ENCODE peak calls at places on chromosomes 11 and 22, in five cellular contexts. S, R, T, X and P are unnamed samples.

GRCh38 chr22:28855355-28856094 is 27.8 kb upstream of the ZNRF3 start:
- DNase-seq in S (peak), R (peak), T (peak), X (peak), P (peak)

GRCh38 chr22:39223091-39223710 is 21.6 kb downstream of the PDGFB start:
- DNase-seq in S (no peak), R (no peak), T (no peak), X (no peak), P (peak)

GRCh38 chr22:30607300-30607930 is 441 bp downstream of the TCN2 start:
- DNase-seq in S (no peak), R (no peak), T (no peak), X (no peak), P (no peak)

GRCh38 chr11:44619931-44620725 is 54.7 kb downstream of the CD82 start:
- DNase-seq in S (no peak), R (no peak), T (no peak), X (no peak), P (no peak)

GRCh38 chr11:29300441-29300840 is 716.4 kb downstream of the KCNA4 start:
- DNase-seq in S (no peak), R (no peak), T (peak), X (no peak), P (no peak)

GRCh38 chr11:65059959-65060824 is 1.8 kb upstream of the NAALADL1 start:
- DNase-seq in S (no peak), R (no peak), T (no peak), X (peak), P (no peak)

GRCh38 chr11:134580635-134581025 is 168.6 kb upstream of the B3GAT1 start:
- DNase-seq in S (no peak), R (no peak), T (no peak), X (no peak), P (no peak)

GRCh38 chr22:38864361-38865191 is 7.4 kb downstream of the CBX6 start:
- DNase-seq in S (no peak), R (no peak), T (peak), X (no peak), P (no peak)

GRCh38 chr22:50729391-50730012 is 8.5 kb upstream of the ACR start:
- DNase-seq in S (no peak), R (no peak), T (peak), X (no peak), P (no peak)

GRCh38 chr22:22616636-22617035 is 27.8 kb upstream of the GGTLC2 start:
- DNase-seq in S (peak), R (no peak), T (no peak), X (no peak), P (no peak)

GRCh38 chr11:35619754-35620640 is 1.7 kb downstream of the FJX1 start:
- DNase-seq in S (peak), R (peak), T (peak), X (peak), P (no peak)

GRCh38 chr22:39530692-39531331 is 1.7 kb downstream of the RPS19BP1 start:
- DNase-seq in S (no peak), R (peak), T (peak), X (peak), P (peak)

GRCh38 chr11:104142701-104143100 is 21.2 kb downstream of the PDGFD start:
- DNase-seq in S (no peak), R (no peak), T (no peak), X (no peak), P (no peak)

GRCh38 chr22:36197065-36197440 is 4.6 kb downstream of the APOL4 start:
- DNase-seq in S (no peak), R (peak), T (peak), X (peak), P (no peak)

DNA sequence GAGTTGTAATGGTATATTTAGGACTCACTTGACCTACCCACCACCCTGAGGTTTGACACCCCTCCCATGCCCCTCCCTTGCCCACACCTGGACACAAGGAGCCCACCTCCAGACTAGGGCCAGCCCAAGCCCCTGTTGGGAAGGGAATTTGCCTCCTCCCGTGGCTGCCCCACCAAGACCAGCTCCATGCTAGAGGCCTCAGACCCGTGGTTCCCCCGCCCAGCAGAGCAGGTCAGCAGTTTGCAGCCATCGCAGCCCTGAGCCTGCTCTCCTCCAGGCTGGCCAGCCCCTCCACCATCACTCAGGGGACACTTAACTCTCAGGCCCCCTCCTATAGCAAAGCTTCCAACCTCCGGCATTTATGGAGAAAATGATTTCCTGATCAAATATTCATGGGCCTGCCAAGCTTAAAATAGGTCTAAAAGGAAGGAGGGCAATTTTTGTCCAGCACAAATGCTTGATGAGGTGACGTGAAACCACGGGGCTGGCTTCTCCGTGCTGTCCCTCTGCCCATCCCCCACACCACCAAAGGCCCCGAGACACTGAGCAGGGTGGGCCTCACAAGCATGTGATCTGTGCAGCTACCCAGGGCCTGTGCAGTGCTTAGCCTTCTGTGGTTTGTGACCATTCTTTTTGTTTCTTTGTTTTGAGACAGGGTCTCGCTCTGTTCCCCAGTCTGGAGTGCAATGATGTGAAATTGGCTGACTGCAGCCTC is 94.6 kb upstream of the RTL6 start:
- DNase-seq in S (no peak), R (no peak), T (no peak), X (no peak), P (no peak)
- TF ChIP-seq REST in S (no peak), R (no peak), T (no peak), X (no peak), P (no peak)

DNA sequence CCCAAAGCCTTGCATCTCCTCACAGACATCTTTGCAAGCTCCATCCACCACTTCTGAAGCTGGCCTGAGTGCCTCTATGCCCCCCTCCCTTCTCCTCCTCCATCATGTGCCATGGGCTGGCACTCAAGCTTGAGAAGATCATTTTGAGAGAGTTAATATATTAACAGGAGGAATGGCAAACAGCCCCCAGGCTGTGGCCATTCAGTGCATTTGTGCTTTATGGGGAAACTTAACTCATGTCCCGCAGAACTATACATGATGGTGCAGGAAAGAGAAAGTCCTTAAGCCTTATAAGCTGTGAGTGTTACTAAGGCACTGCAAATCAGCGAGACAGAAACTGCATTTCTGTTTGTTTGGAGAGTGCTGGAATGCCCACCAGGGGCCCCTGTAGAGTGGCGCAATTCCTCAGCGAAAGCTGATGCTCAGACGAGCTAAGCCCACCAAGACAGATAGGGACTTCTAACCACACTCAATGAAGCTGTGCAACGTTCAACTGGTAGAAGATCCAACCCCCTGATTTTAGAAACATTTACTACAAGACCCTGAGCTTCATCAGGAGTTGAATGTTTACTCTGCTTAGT is 26.8 kb upstream of the PHLDA2 start:
- DNase-seq in S (no peak), R (no peak), T (peak), X (no peak), P (no peak)
- TF ChIP-seq CTCF in S (no peak), R (no peak), T (peak), X (no peak), P (no peak)

DNA sequence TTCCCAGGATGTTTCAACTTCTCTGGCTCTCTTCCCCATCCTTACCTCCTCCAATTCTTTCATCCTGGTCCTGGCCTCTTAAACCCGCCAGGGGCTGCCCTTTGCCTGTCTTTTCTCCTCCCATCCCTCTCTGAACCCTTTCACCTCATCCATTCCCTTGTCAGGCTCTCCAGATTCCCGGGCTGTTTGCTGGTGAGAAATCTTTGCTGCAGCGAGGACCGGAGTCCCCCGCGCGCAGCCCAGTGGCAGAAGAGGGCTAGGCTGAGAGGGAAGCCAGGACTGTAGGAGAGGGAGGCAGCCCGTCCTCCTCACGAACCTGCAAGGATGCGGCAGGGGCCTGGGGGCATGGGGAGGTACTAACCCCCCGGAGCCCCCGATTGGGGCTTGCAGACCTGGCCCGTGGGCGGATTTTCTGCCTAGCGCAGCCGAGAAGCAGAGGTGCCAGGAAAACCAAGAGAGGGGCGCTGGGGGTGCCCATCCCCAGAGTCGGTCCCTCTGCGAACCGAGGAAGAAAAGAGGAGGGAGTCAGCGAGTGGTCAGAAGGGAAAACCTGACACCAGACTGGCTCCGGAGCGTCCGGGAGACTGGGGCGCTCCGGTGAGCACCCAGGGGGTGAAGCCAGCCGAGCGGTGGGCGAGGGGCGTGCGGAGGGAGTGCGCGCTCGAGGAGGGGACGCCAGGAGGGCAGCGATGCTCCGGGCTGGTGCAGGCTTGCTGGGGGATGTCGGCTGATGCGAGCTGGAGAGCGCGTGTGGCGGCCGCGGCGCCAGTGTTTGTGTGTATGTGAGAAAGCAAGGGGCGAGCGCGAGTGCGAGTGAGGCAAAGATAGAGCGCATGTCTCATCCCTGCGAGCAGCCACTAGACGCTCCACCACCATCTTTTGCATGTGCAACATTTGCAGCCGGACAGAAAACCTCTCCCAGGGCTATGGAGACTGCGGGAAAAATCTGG is at the start of gene GRIA4:
- DNase-seq in S (no peak), R (peak), T (peak), X (no peak), P (no peak)
- TF ChIP-seq REST in S (no peak), R (no peak), T (no peak), X (no peak), P (no peak)

GRCh38 chr22:19477321-19478085 is 1.5 kb downstream of the UFD1 start:
- DNase-seq in S (no peak), R (no peak), T (no peak), X (peak), P (no peak)
- TF ChIP-seq CTCF in S (peak), R (peak), T (no peak), X (peak), P (no peak)

DNA sequence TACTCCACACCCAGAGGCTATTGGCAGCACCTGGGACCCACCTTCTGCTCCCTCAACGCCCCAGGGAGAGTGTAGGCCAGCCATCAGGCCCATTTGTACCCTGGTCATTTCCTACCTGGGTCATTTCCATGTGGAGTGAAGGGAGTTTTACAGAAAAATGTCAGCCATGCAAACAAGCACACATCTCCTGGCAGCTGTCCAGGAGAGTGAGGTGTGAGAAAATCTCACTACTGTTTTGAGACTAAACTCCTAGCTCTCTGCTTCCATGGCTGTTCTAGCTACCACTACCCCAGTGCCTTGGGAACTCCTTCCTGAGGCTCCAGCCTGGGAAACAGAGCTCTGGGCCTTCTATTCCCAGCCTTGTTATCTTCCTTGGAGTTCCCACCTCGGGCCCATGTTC is 2.8 kb upstream of the TMPRSS13 start:
- DNase-seq in S (no peak), R (no peak), T (no peak), X (peak), P (no peak)
- TF ChIP-seq REST in S (no peak), R (no peak), T (no peak), X (no peak), P (no peak)

GRCh38 chr11:61119571-61119970 is 17.3 kb downstream of the CD5 start:
- DNase-seq in S (no peak), R (no peak), T (no peak), X (no peak), P (no peak)
- TF ChIP-seq CTCF in S (no peak), R (no peak), T (no peak), X (no peak), P (no peak)

GRCh38 chr11:34341096-34341495 is 16.7 kb downstream of the ABTB2 start:
- DNase-seq in S (no peak), R (no peak), T (no peak), X (no peak), P (no peak)

GRCh38 chr11:34343686-34344085 is 14.1 kb downstream of the ABTB2 start:
- DNase-seq in S (no peak), R (no peak), T (no peak), X (no peak), P (no peak)

GRCh38 chr11:34343153-34343552 is 14.7 kb downstream of the ABTB2 start:
- DNase-seq in S (no peak), R (no peak), T (no peak), X (no peak), P (no peak)

GRCh38 chr11:34340653-34341052 is 17.2 kb downstream of the ABTB2 start:
- DNase-seq in S (no peak), R (no peak), T (no peak), X (no peak), P (no peak)

DNA sequence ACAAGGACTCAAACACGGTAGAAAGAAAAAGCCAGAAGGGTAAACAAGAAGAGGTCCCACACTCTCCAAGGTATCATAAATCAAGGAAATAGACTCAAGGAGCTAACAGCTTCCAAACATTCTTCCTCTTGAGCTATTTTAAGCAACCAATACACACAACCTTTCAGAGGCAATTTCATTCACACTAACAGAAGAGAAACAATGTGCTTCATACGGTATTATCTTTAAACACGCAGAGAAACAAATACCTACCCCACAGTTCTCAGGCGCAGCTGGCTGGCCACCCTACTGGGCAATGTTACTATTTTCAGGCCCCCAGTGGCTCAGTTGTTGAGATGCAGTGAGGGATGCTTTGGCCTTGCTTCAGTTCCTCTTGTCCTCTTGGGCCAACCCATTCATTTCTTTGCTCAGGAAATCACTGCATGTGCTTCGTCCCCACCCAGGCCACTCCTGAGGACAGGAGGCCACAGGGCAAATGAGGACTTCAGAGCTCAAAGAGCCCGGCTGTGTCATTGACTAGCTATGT is 15.7 kb downstream of the ABTB2 start:
- DNase-seq in S (no peak), R (no peak), T (peak), X (no peak), P (no peak)
- TF ChIP-seq REST in S (no peak), R (no peak), T (no peak), X (no peak), P (no peak)

DNA sequence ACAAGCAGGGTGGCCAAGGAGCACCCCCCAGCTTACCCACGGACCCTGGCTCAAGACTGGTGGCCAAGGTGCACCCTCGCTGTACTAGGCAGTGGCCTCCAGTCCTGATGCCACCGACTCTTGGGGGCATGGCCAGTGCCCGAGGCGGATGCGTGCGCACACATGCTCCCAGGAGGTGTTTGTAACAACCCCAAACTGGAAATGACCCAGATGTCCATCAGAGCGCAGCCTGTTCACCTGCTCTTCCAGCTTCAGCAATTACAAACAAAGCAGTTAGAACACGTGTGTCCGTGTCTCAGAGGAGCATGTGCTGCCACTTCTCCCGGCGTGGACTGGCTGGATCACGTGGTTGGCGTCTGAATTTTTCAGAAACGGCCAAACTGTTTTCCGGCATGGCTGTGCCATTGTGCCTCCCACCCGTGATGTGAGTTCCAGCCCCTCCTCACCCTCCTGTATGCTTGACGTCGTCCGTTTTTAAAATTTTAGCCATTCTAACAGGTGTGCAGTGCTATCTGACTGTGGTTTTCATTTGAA is 7.1 kb upstream of the MUC6 start:
- DNase-seq in S (no peak), R (no peak), T (no peak), X (no peak), P (no peak)
- TF ChIP-seq CTCF in S (no peak), R (no peak), T (no peak), X (no peak), P (no peak)